ENCODE peak calls at places on chromosome 22, in eight cellular contexts. R, X, J, N, O, A, K and Y are unnamed samples. For H3K4me1, the result is how much of the 10 kb centered on the place peaks cover.

GRCh38 chr22:39463277-39463676 is 6.5 kb downstream of the MGAT3 start:
- DNase-seq in R (no peak), X (no peak), J (no peak), N (no peak), O (no peak), A (no peak), K (no peak), Y (no peak)

GRCh38 chr22:17120281-17120680 is 879 bp downstream of the TMEM121B start:
- DNase-seq in R (peak), X (peak), J (peak), N (peak), O (no peak), A (no peak), K (peak), Y (no peak)

GRCh38 chr22:20763630-20764029 is 10.3 kb upstream of the SERPIND1 start:
- DNase-seq in R (no peak), X (no peak), J (no peak), N (no peak), O (no peak), A (no peak), K (no peak), Y (no peak)

GRCh38 chr22:23673826-23674690 is 16.8 kb upstream of the RGL4 start:
- DNase-seq in R (no peak), X (no peak), J (no peak), N (no peak), O (no peak), A (no peak), K (no peak), Y (no peak)

GRCh38 chr22:44729391-44730012 is 22.9 kb upstream of the ARHGAP8 start:
- DNase-seq in R (no peak), X (peak), J (no peak), N (peak), O (peak), A (no peak), K (no peak), Y (no peak)

GRCh38 chr22:38861170-38861874 is 10.7 kb downstream of the CBX6 start:
- DNase-seq in R (no peak), X (no peak), J (no peak), N (peak), O (no peak), A (no peak), K (no peak), Y (no peak)

GRCh38 chr22:25941365-25941960 is 199.5 kb downstream of the MYO18B start:
- DNase-seq in R (no peak), X (no peak), J (no peak), N (no peak), O (no peak), A (no peak), K (no peak), Y (no peak)

GRCh38 chr22:27420817-27421361 is 380.7 kb downstream of the MN1 start:
- DNase-seq in R (no peak), X (peak), J (no peak), N (peak), O (peak), A (peak), K (no peak), Y (no peak)

GRCh38 chr22:31099386-31099785 is 8.0 kb downstream of the SELENOM start:
- DNase-seq in R (no peak), X (peak), J (no peak), N (peak), O (no peak), A (peak), K (no peak), Y (no peak)

GRCh38 chr22:25953919-25954318 is 211.9 kb downstream of the MYO18B start:
- DNase-seq in R (no peak), X (no peak), J (no peak), N (no peak), O (no peak), A (no peak), K (no peak), Y (no peak)

GRCh38 chr22:19942886-19943664 is 1.5 kb upstream of the TXNRD2 start:
- DNase-seq in R (no peak), X (peak), J (no peak), N (peak), O (peak), A (no peak), K (no peak), Y (no peak)

GRCh38 chr22:44424131-44424711 is 73.8 kb downstream of the RTL6 start:
- DNase-seq in R (peak), X (no peak), J (no peak), N (peak), O (no peak), A (no peak), K (no peak), Y (no peak)

GRCh38 chr22:30949934-30950660 is 18.5 kb downstream of the MORC2 start:
- DNase-seq in R (no peak), X (no peak), J (no peak), N (no peak), O (no peak), A (no peak), K (no peak), Y (no peak)

GRCh38 chr22:49005557-49005956 is 822.1 kb downstream of the BRD1 start:
- DNase-seq in R (no peak), X (no peak), J (no peak), N (no peak), O (no peak), A (peak), K (no peak), Y (no peak)

GRCh38 chr22:25197335-25197734 is 2.3 kb upstream of the CRYBB3 start:
- DNase-seq in R (no peak), X (no peak), J (no peak), N (peak), O (no peak), A (no peak), K (no peak), Y (no peak)

GRCh38 chr22:20523118-20523983 is 15.9 kb downstream of the MED15 start:
- DNase-seq in R (peak), X (peak), J (no peak), N (peak), O (no peak), A (no peak), K (no peak), Y (no peak)

GRCh38 chr22:17871726-17872458 is 97.6 kb upstream of the BID start:
- DNase-seq in R (no peak), X (no peak), J (no peak), N (peak), O (no peak), A (no peak), K (no peak), Y (no peak)

GRCh38 chr22:44550666-44551491 is 52.8 kb upstream of the RTL6 start:
- DNase-seq in R (no peak), X (peak), J (no peak), N (peak), O (peak), A (peak), K (no peak), Y (no peak)

GRCh38 chr22:49094151-49094550 is 733.5 kb downstream of the BRD1 start:
- DNase-seq in R (no peak), X (no peak), J (no peak), N (peak), O (no peak), A (no peak), K (no peak), Y (no peak)

GRCh38 chr22:39450258-39450955 is 6.4 kb upstream of the MGAT3 start:
- DNase-seq in R (no peak), X (no peak), J (no peak), N (no peak), O (no peak), A (no peak), K (no peak), Y (no peak)

GRCh38 chr22:16804882-16805281 is 20.3 kb downstream of the XKR3 start:
- DNase-seq in R (no peak), X (no peak), J (no peak), N (no peak), O (no peak), A (no peak), K (no peak), Y (no peak)

GRCh38 chr22:49331878-49332277 is 495.8 kb downstream of the BRD1 start:
- DNase-seq in R (no peak), X (no peak), J (no peak), N (no peak), O (no peak), A (no peak), K (no peak), Y (peak)

GRCh38 chr22:44723801-44724200 is 21.8 kb downstream of the PRR5 start:
- DNase-seq in R (no peak), X (peak), J (no peak), N (peak), O (no peak), A (no peak), K (no peak), Y (no peak)

GRCh38 chr22:46774456-46775363 is 12.3 kb downstream of the TBC1D22A start:
- DNase-seq in R (no peak), X (no peak), J (no peak), N (peak), O (no peak), A (no peak), K (no peak), Y (no peak)
- H3K4me1 ChIP-seq in R (half or more), X (under half), J (half or more), N (under half), O (under half), A (under half), K (under half), Y (under half)

DNA sequence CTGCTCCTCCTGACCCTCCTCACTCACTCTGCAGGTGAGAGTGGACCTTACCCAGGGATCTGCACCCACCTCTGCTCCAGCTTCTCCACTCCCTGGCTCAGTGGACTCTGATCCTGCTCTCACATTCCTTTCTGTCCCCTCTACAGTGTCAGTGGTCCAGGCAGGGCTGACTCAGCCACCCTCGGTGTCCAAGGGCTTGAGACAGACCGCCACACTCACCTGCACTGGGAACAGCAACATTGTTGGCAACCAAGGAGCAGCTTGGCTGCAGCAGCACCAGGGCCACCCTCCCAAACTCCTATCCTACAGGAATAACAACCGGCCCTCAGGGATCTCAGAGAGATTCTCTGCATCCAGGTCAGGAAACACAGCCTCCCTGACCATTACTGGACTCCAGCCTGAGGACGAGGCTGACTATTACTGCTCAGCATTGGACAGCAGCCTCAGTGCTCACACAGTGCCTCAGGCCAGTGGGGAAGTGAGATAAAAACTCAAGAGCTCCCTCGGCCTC is 29.7 kb upstream of the VPREB1 start:
- DNase-seq in R (no peak), X (no peak), J (no peak), N (peak), O (no peak), A (no peak), K (no peak), Y (no peak)
- H3K27ac ChIP-seq in R (no peak), X (no peak), J (no peak), N (no peak), O (no peak), A (no peak), K (no peak), Y (no peak)

GRCh38 chr22:50479686-50480085 is 1.7 kb upstream of the ADM2 start:
- DNase-seq in R (no peak), X (no peak), J (no peak), N (no peak), O (no peak), A (no peak), K (no peak), Y (no peak)
- H3K4me1 ChIP-seq in R (under half), X (under half), J (under half), N (under half), O (under half), A (under half), K (under half), Y (under half)

DNA sequence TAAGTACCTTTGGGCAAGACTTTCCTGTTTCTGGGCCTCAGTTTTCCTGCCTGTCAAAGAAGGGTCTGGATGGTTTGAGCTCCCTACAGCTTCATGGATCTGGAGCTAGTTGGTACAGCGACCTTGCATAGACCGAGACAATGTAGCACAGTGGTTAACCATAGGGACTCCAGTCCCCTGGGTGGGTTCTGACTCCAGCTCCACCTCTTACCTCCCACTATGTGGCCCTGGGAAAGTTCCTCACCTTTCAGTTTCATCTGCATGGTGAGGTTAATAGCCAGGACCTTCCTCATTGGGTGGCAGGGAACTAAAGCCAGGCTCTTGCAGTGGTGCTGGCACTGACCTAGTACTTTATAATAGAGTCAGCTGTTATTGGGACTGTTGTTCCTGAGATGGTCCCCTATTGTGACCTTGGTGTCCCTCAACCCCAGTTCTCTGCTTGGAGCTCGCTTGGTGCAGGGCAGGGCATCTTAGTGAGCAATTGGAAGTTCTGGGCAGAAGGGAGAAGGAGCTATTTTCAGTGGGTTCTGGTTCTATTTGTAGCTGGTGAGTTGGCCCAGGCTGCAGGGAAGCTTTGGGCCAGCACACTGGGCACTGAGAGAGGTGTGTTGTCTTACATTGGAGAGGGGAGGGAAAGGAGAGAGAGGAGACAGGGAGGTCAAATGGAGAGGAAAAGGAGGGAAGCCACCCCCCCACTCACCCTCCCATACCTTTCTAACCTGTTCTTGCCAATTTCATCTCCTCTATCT is 10.7 kb upstream of the MTMR3 start:
- DNase-seq in R (no peak), X (no peak), J (no peak), N (no peak), O (no peak), A (no peak), K (no peak), Y (no peak)
- H3K27ac ChIP-seq in R (no peak), X (no peak), J (no peak), N (no peak), O (no peak), A (no peak), K (no peak), Y (no peak)

GRCh38 chr22:36022697-36023096 is 5.9 kb downstream of the RBFOX2 start:
- DNase-seq in R (no peak), X (no peak), J (no peak), N (no peak), O (no peak), A (no peak), K (no peak), Y (no peak)

GRCh38 chr22:36017661-36018091 is 10.9 kb downstream of the RBFOX2 start:
- DNase-seq in R (no peak), X (no peak), J (no peak), N (no peak), O (no peak), A (no peak), K (no peak), Y (no peak)

GRCh38 chr22:36021649-36022048 is 7.0 kb downstream of the RBFOX2 start:
- DNase-seq in R (no peak), X (no peak), J (no peak), N (no peak), O (no peak), A (no peak), K (no peak), Y (no peak)

GRCh38 chr22:36026741-36027140 is 1.9 kb downstream of the RBFOX2 start:
- DNase-seq in R (no peak), X (peak), J (no peak), N (peak), O (no peak), A (no peak), K (no peak), Y (no peak)

DNA sequence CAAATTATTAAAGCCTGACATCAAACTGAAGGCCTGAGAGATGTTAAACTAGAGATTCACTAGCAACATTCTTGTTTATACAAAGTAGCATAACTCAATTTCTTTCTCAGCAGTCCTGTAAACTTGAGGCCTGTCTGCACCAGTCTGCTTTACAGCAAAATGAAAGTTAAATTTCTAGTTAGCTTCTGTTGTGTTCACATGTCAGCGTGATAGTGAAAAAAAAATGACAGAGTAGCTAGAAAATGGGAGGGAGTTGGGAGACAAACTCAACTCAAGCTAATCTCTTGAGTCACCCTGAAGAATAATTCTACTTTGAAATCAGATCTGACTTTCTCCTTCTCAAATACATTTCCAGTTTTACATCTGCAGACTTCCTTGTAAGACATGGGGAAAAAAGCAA is 6.5 kb downstream of the RBFOX2 start:
- DNase-seq in R (no peak), X (peak), J (no peak), N (peak), O (no peak), A (no peak), K (no peak), Y (no peak)
- H3K4me1 ChIP-seq in R (under half), X (under half), J (under half), N (under half), O (under half), A (under half), K (under half), Y (half or more)

GRCh38 chr22:41668971-41669911 is 19.4 kb downstream of the SNU13 start:
- DNase-seq in R (no peak), X (peak), J (no peak), N (peak), O (no peak), A (no peak), K (no peak), Y (no peak)

GRCh38 chr22:41661713-41662112 is 27.0 kb downstream of the SNU13 start:
- DNase-seq in R (no peak), X (no peak), J (no peak), N (no peak), O (no peak), A (no peak), K (no peak), Y (no peak)

GRCh38 chr22:41664490-41664889 is 24.2 kb downstream of the SNU13 start:
- DNase-seq in R (no peak), X (no peak), J (no peak), N (peak), O (no peak), A (no peak), K (no peak), Y (no peak)

GRCh38 chr22:41661088-41661487 is 27.6 kb downstream of the SNU13 start:
- DNase-seq in R (no peak), X (peak), J (no peak), N (no peak), O (no peak), A (no peak), K (no peak), Y (no peak)

DNA sequence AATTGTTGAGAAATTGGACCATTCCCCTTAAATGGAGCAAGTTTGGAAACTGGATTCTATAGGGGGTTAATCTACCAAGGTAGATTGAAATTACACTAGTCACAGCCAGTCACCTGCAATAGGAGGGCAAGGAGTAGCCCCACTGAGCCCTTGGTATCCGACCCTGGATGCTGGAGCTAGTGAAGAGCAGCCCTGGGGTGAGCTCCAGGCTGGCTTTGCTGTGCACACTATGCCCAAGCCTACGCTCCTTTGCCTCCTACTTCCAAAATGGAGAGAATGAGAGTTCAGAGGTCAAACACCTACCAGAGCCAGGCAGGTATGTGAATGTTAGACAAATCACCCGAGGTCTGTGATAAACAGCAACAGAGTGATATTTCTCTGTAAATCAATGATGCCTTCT is 23.7 kb downstream of the SNU13 start:
- DNase-seq in R (no peak), X (no peak), J (no peak), N (no peak), O (no peak), A (no peak), K (no peak), Y (no peak)
- H3K27ac ChIP-seq in R (no peak), X (no peak), J (no peak), N (no peak), O (no peak), A (no peak), K (no peak), Y (no peak)

DNA sequence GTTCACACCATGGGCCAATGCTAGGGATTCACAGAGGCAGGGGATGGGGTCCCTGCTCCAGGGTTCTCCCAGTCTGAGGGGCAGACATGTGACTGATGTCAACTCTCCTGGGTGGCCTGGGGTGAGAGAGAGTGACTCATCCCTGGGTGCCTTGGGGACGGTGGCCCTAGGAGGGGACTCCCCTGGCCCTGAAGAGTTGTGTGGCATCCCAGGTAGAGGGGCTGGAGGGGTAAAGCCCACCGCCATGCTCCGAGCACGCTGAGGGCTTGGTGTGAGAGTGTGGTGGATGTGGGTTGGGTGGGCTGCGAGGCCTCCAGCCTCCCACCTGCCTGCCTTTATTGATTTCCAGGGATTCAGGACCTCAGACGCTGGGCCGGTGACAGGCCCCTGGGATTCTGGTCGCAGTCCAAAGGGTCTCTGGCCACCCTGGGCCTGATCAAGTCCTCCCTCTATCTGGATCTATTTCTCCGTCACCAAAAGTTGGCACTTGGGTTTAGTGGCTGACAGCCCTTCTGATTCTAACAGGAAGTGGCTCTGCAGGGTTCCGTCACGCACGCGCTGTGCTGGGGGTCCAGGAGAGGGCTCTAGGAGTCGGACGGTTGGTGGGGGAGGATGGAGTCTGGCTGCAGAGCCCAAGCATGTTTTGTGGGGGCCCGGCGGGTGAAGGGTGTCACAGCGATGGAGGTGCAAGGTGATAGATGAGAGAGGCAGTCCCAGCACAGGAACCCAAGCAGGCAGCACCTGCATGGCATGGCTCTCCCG is 27.3 kb upstream of the WNT7B start:
- DNase-seq in R (no peak), X (no peak), J (peak), N (peak), O (no peak), A (no peak), K (no peak), Y (no peak)
- H3K4me1 ChIP-seq in R (under half), X (under half), J (under half), N (under half), O (under half), A (under half), K (under half), Y (half or more)